ENCODE peak calls at places on chromosomes 4 and X, in seven cellular contexts. G is GM23248, K is KBM-7, F is GM06990, P is GDM1, Y is HS-5, T is endothelial cell. U is an unnamed sample.

GRCh38 chr4:188162698-188163097 is 23.5 kb downstream of the TRIML1 start:
- DNase-seq in G (no peak), K (no peak), F (no peak), P (no peak), Y (no peak), T (no peak), U (no peak)

GRCh38 chrX:87518504-87518903 is 902 bp downstream of the KLHL4 start:
- DNase-seq in G (peak), K (no peak), F (no peak), P (no peak), Y (no peak), T (no peak), U (no peak)

GRCh38 chr4:7769936-7770674 is 169.6 kb downstream of the AFAP1 start:
- DNase-seq in G (peak), K (peak), F (no peak), P (peak), Y (no peak), T (peak), U (peak)

GRCh38 chrX:40097492-40098263 is at the start of gene BCOR:
- DNase-seq in G (peak), K (peak), F (peak), P (peak), Y (no peak), T (peak), U (peak)

GRCh38 chr4:56182356-56182755 is 204.9 kb downstream of the AASDH start:
- DNase-seq in G (no peak), K (no peak), F (no peak), P (no peak), Y (no peak), T (no peak), U (no peak)

GRCh38 chr4:177464026-177464425 is 21.8 kb upstream of the AGA start:
- DNase-seq in G (no peak), K (no peak), F (no peak), P (no peak), Y (no peak), T (no peak), U (no peak)

GRCh38 chrX:30935985-30936384 is 46.9 kb upstream of the TAB3 start:
- DNase-seq in G (peak), K (peak), F (no peak), P (no peak), Y (peak), T (peak), U (peak)

GRCh38 chrX:16882702-16883486 is 12.7 kb upstream of the RBBP7 start:
- DNase-seq in G (peak), K (peak), F (peak), P (peak), Y (no peak), T (peak), U (peak)

GRCh38 chr4:119696963-119697362 is 68.4 kb upstream of the PDE5A start:
- DNase-seq in G (no peak), K (no peak), F (no peak), P (no peak), Y (no peak), T (no peak), U (no peak)

GRCh38 chr4:123701046-123701445 is 304.5 kb downstream of the SPRY1 start:
- DNase-seq in G (peak), K (no peak), F (no peak), P (no peak), Y (peak), T (no peak), U (no peak)

GRCh38 chr4:143513314-143514211 is at the start of gene SMARCA5:
- DNase-seq in G (peak), K (peak), F (peak), P (peak), Y (peak), T (peak), U (peak)

GRCh38 chr4:52071786-52072552 is 20.9 kb downstream of the SPATA18 start:
- DNase-seq in G (no peak), K (no peak), F (no peak), P (no peak), Y (no peak), T (no peak), U (no peak)

GRCh38 chrX:8755116-8755515 is 23.2 kb upstream of the ANOS1 start:
- DNase-seq in G (no peak), K (peak), F (no peak), P (no peak), Y (no peak), T (peak), U (no peak)

GRCh38 chrX:57044226-57044625 is 48.9 kb upstream of the SPIN3 start:
- DNase-seq in G (no peak), K (no peak), F (no peak), P (no peak), Y (no peak), T (no peak), U (no peak)

GRCh38 chr4:771464-771863 is 54.5 kb downstream of the CPLX1 start:
- DNase-seq in G (no peak), K (no peak), F (no peak), P (no peak), Y (no peak), T (no peak), U (no peak)

GRCh38 chr4:37415845-37416369 is 171.4 kb downstream of the NWD2 start:
- DNase-seq in G (no peak), K (no peak), F (no peak), P (no peak), Y (no peak), T (no peak), U (no peak)

GRCh38 chrX:81120936-81121351 is 80.8 kb downstream of the HMGN5 start:
- DNase-seq in G (peak), K (peak), F (peak), P (peak), Y (peak), T (peak), U (peak)

GRCh38 chrX:38917954-38918353 is 116.7 kb downstream of the MID1IP1 start:
- DNase-seq in G (no peak), K (no peak), F (no peak), P (no peak), Y (no peak), T (no peak), U (no peak)

GRCh38 chr4:134139188-134139587 is 62.4 kb downstream of the PABPC4L start:
- DNase-seq in G (no peak), K (no peak), F (no peak), P (no peak), Y (no peak), T (no peak), U (no peak)

GRCh38 chr4:65392488-65392887 is 277.8 kb downstream of the EPHA5 start:
- DNase-seq in G (no peak), K (no peak), F (no peak), P (no peak), Y (no peak), T (no peak), U (no peak)

GRCh38 chr4:2570551-2571222 is 34.2 kb downstream of the FAM193A start:
- DNase-seq in G (no peak), K (no peak), F (peak), P (no peak), Y (no peak), T (no peak), U (no peak)

GRCh38 chr4:54908744-54909143 is 216.7 kb downstream of the KDR start:
- DNase-seq in G (no peak), K (no peak), F (no peak), P (no peak), Y (no peak), T (no peak), U (no peak)

GRCh38 chr4:112213850-112214249 is 17.7 kb upstream of the AP1AR start:
- DNase-seq in G (peak), K (no peak), F (no peak), P (no peak), Y (peak), T (no peak), U (no peak)

GRCh38 chr4:77699731-77700210 is 94.2 kb downstream of the CXCL13 start:
- DNase-seq in G (peak), K (no peak), F (no peak), P (no peak), Y (peak), T (no peak), U (peak)

GRCh38 chr4:66929748-66930147 is 615.6 kb downstream of the CENPC start:
- DNase-seq in G (no peak), K (no peak), F (no peak), P (no peak), Y (no peak), T (no peak), U (no peak)

GRCh38 chrX:10787264-10787663 is 166.9 kb upstream of the MID1 start:
- DNase-seq in G (no peak), K (no peak), F (no peak), P (no peak), Y (no peak), T (no peak), U (no peak)

U was measured in HAP-1.